ENCODE peak calls at places on chromosomes 4 and X, in eight cellular contexts. U, W, H, L, S, C, E and N are unnamed samples.

GRCh38 chrX:20042221-20042620 is 51.4 kb upstream of the BCLAF3 start:
- DNase-seq in U (no peak), W (no peak), H (no peak), L (no peak), S (no peak), C (no peak), E (no peak), N (no peak)

GRCh38 chr4:127069675-127070074 is 563.1 kb upstream of the INTU start:
- DNase-seq in U (no peak), W (no peak), H (no peak), L (no peak), S (no peak), C (no peak), E (no peak), N (no peak)

GRCh38 chr4:75338352-75338880 is 175.8 kb downstream of the RCHY1 start:
- DNase-seq in U (no peak), W (no peak), H (no peak), L (no peak), S (no peak), C (no peak), E (no peak), N (no peak)

GRCh38 chrX:40010550-40011364 is 87.0 kb downstream of the BCOR start:
- DNase-seq in U (peak; percentile 22), W (no peak), H (no peak), L (no peak), S (peak; percentile 88), C (no peak), E (no peak), N (no peak)

GRCh38 chr4:176882201-176882600 is 89.5 kb upstream of the VEGFC start:
- DNase-seq in U (no peak), W (no peak), H (no peak), L (no peak), S (no peak), C (no peak), E (no peak), N (no peak)

GRCh38 chr4:118290951-118291350 is 61.9 kb downstream of the PRSS12 start:
- DNase-seq in U (no peak), W (peak; percentile 7), H (no peak), L (no peak), S (no peak), C (no peak), E (no peak), N (no peak)

GRCh38 chr4:185904381-185904780 is 92.4 kb upstream of the SORBS2 start:
- DNase-seq in U (no peak), W (no peak), H (no peak), L (no peak), S (no peak), C (no peak), E (no peak), N (no peak)

GRCh38 chr4:102631616-102632015 is 129.2 kb downstream of the MANBA start:
- DNase-seq in U (no peak), W (no peak), H (no peak), L (no peak), S (no peak), C (no peak), E (no peak), N (no peak)

GRCh38 chrX:110985470-110985869 is 110.5 kb upstream of the PAK3 start:
- DNase-seq in U (no peak), W (no peak), H (no peak), L (no peak), S (no peak), C (no peak), E (no peak), N (no peak)

GRCh38 chr4:52032005-52032404 is 6.1 kb downstream of the SGCB start:
- DNase-seq in U (no peak), W (no peak), H (no peak), L (no peak), S (no peak), C (no peak), E (no peak), N (no peak)

GRCh38 chrX:41409006-41409405 is 38.1 kb upstream of the NYX start:
- DNase-seq in U (no peak), W (no peak), H (no peak), L (no peak), S (no peak), C (no peak), E (peak; percentile 21), N (no peak)

GRCh38 chr4:183356931-183357675 is 34.9 kb upstream of the CLDN24 start:
- DNase-seq in U (no peak), W (no peak), H (no peak), L (no peak), S (no peak), C (no peak), E (peak; percentile 60), N (no peak)

GRCh38 chr4:96149911-96150310 is 310.0 kb downstream of the PDHA2 start:
- DNase-seq in U (no peak), W (peak; percentile 20), H (no peak), L (no peak), S (no peak), C (no peak), E (no peak), N (no peak)

GRCh38 chr4:139887962-139888735 is 222.5 kb downstream of the MGST2 start:
- DNase-seq in U (no peak), W (no peak), H (no peak), L (no peak), S (no peak), C (no peak), E (no peak), N (no peak)

GRCh38 chr4:110518889-110519490 is 43.0 kb downstream of the ENPEP start:
- DNase-seq in U (peak; percentile 49), W (peak; percentile 33), H (no peak), L (peak; percentile 29), S (peak; percentile 11), C (no peak), E (no peak), N (no peak)

GRCh38 chr4:104129243-104129642 is 365.5 kb downstream of the CXXC4 start:
- DNase-seq in U (no peak), W (no peak), H (no peak), L (no peak), S (no peak), C (no peak), E (no peak), N (no peak)

GRCh38 chr4:41844327-41844726 is 90.9 kb upstream of the TMEM33 start:
- DNase-seq in U (no peak), W (no peak), H (no peak), L (no peak), S (no peak), C (no peak), E (no peak), N (no peak)

GRCh38 chr4:28062562-28062961 is 1201.9 kb downstream of the STIM2 start:
- DNase-seq in U (no peak), W (no peak), H (no peak), L (no peak), S (no peak), C (no peak), E (no peak), N (no peak)

GRCh38 chrX:40058719-40059118 is 39.0 kb downstream of the BCOR start:
- DNase-seq in U (peak; percentile 81), W (no peak), H (no peak), L (no peak), S (no peak), C (no peak), E (no peak), N (no peak)

GRCh38 chr4:150890246-150890645 is 124.8 kb downstream of the LRBA start:
- DNase-seq in U (no peak), W (no peak), H (no peak), L (no peak), S (no peak), C (no peak), E (no peak), N (no peak)

GRCh38 chr4:98711526-98711925 is 53.1 kb upstream of the TSPAN5 start:
- DNase-seq in U (no peak), W (peak; percentile 19), H (no peak), L (no peak), S (no peak), C (no peak), E (no peak), N (no peak)

GRCh38 chr4:126697748-126698147 is 935.0 kb upstream of the INTU start:
- DNase-seq in U (no peak), W (peak; percentile 43), H (no peak), L (peak; percentile 74), S (no peak), C (no peak), E (no peak), N (no peak)

GRCh38 chrX:143340190-143340589 is 177.1 kb downstream of the SPANXN3 start:
- DNase-seq in U (no peak), W (no peak), H (no peak), L (no peak), S (peak; percentile 1), C (no peak), E (no peak), N (no peak)
- TF ChIP-seq CTCF in U (peak; percentile 13), W (no peak), H (no peak), L (no peak), S (no peak), C (no peak), E (no peak), N (peak; percentile 49)

GRCh38 chr4:5824635-5825034 is 68.3 kb downstream of the CRMP1 start:
- DNase-seq in U (peak; percentile 46), W (peak; percentile 39), H (no peak), L (peak; percentile 13), S (peak; percentile 58), C (no peak), E (no peak), N (no peak)
- TF ChIP-seq CTCF in U (peak; percentile 72), W (peak; percentile 73), H (peak; percentile 59), L (peak; percentile 74), S (peak; percentile 79), C (peak; percentile 28), E (no peak), N (peak; percentile 70)

DNA sequence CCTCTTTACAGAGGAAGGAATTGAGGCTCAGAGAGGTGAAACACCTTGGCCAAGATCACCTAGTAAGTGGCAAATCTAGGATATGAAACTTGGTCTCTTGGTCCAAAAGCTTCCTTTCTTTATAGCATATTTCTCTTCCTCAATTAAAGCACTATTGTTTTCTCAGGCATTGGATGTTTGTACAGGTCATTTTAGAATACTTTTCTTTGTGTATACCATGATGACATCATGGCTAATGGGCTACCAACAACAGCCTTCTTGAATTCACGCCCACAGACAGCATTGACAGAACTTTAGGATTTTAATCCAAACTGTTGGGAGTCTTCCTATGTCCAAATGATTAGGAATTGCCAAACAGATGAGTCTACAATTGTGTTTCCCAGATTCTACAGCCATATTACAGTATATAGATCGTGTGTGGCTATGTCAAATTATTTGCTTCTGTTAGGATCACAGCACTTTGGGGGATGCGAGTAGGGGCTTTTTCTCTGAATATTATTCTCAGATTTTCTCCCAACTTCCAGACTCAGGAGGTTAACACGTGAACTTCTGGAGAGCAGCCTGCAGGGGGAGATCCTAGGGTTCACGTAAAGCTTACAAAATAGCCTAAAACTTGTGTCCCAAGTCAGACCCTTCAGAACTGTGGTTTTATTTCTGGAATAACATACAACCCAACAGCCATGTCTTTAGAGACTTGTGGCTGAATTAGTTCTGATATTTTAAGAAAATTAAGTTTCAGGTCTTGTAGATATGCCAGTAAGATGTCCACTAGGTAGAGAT is 191.8 kb downstream of the SHROOM3 start:
- DNase-seq in U (no peak), W (no peak), H (no peak), L (no peak), S (peak; percentile 4), C (no peak), E (no peak), N (no peak)
- TF ChIP-seq CTCF in U (peak; percentile 48), W (peak; percentile 30), H (peak; percentile 27), L (peak; percentile 65), S (peak; percentile 36), C (peak; percentile 12), E (no peak), N (peak; percentile 65)

GRCh38 chrX:57929373-57929772 is 19.1 kb upstream of the ZXDA start:
- DNase-seq in U (no peak), W (no peak), H (no peak), L (peak; percentile 12), S (peak; percentile 66), C (no peak), E (no peak), N (no peak)
- TF ChIP-seq CTCF in U (peak; percentile 38), W (peak; percentile 38), H (no peak), L (peak; percentile 68), S (peak; percentile 36), C (peak; percentile 51), E (peak; percentile 12), N (no peak)